ENCODE peak calls at places on chromosomes 3 and 15, in seven cellular contexts. One of them, this sample, is unnamed.

GRCh38 chr3:72306800-72307341 is 521.9 kb upstream of the PROK2 start:
- DNase-seq in A549: no peak
- DNase-seq in neuronal stem cell: no peak
- DNase-seq in lung: no peak
- DNase-seq in GM06990: no peak
- DNase-seq in CD8-positive, alpha-beta memory T cell: no peak
- DNase-seq in heart left ventricle: no peak
- DNase-seq in this sample: peak; percentile 66

GRCh38 chr15:28885630-28886430 is at the start of gene APBA2:
- DNase-seq in A549: peak; percentile 36
- DNase-seq in neuronal stem cell: no peak
- DNase-seq in lung: no peak
- DNase-seq in GM06990: no peak
- DNase-seq in CD8-positive, alpha-beta memory T cell: peak; percentile 48
- DNase-seq in heart left ventricle: no peak
- DNase-seq in this sample: no peak

GRCh38 chr15:57403007-57403406 is 26.7 kb downstream of the CGNL1 start:
- DNase-seq in A549: no peak
- DNase-seq in neuronal stem cell: no peak
- DNase-seq in lung: no peak
- DNase-seq in GM06990: no peak
- DNase-seq in CD8-positive, alpha-beta memory T cell: no peak
- DNase-seq in heart left ventricle: peak; percentile 23
- DNase-seq in this sample: no peak

GRCh38 chr3:185823280-185824044 is 1.4 kb downstream of the IGF2BP2 start:
- DNase-seq in A549: no peak
- DNase-seq in neuronal stem cell: no peak
- DNase-seq in lung: peak; percentile 37
- DNase-seq in GM06990: no peak
- DNase-seq in CD8-positive, alpha-beta memory T cell: no peak
- DNase-seq in heart left ventricle: peak; percentile 22
- DNase-seq in this sample: no peak

GRCh38 chr15:74432968-74433591 is 678 bp downstream of the SEMA7A start:
- DNase-seq in A549: no peak
- DNase-seq in neuronal stem cell: no peak
- DNase-seq in lung: no peak
- DNase-seq in GM06990: no peak
- DNase-seq in CD8-positive, alpha-beta memory T cell: no peak
- DNase-seq in heart left ventricle: no peak
- DNase-seq in this sample: no peak

GRCh38 chr3:78497692-78498091 is 1270.1 kb downstream of the ROBO1 start:
- DNase-seq in A549: no peak
- DNase-seq in neuronal stem cell: no peak
- DNase-seq in lung: no peak
- DNase-seq in GM06990: no peak
- DNase-seq in CD8-positive, alpha-beta memory T cell: no peak
- DNase-seq in heart left ventricle: no peak
- DNase-seq in this sample: no peak

GRCh38 chr3:187567741-187568140 is 102.5 kb downstream of the SST start:
- DNase-seq in A549: no peak
- DNase-seq in neuronal stem cell: no peak
- DNase-seq in lung: no peak
- DNase-seq in GM06990: no peak
- DNase-seq in CD8-positive, alpha-beta memory T cell: no peak
- DNase-seq in heart left ventricle: no peak
- DNase-seq in this sample: no peak

GRCh38 chr3:169026543-169027181 is 636.9 kb downstream of the MECOM start:
- DNase-seq in A549: no peak
- DNase-seq in neuronal stem cell: no peak
- DNase-seq in lung: no peak
- DNase-seq in GM06990: no peak
- DNase-seq in CD8-positive, alpha-beta memory T cell: no peak
- DNase-seq in heart left ventricle: no peak
- DNase-seq in this sample: peak; percentile 88

GRCh38 chr3:52039846-52040245 is 16.5 kb downstream of the DUSP7 start:
- DNase-seq in A549: no peak
- DNase-seq in neuronal stem cell: no peak
- DNase-seq in lung: peak; percentile 87
- DNase-seq in GM06990: no peak
- DNase-seq in CD8-positive, alpha-beta memory T cell: no peak
- DNase-seq in heart left ventricle: peak; percentile 90
- DNase-seq in this sample: no peak

GRCh38 chr3:152185941-152186630 is 82.6 kb upstream of the MBNL1 start:
- DNase-seq in A549: no peak
- DNase-seq in neuronal stem cell: no peak
- DNase-seq in lung: no peak
- DNase-seq in GM06990: no peak
- DNase-seq in CD8-positive, alpha-beta memory T cell: no peak
- DNase-seq in heart left ventricle: no peak
- DNase-seq in this sample: no peak

GRCh38 chr3:101340591-101340990 is 20.2 kb upstream of the IMPG2 start:
- DNase-seq in A549: no peak
- DNase-seq in neuronal stem cell: no peak
- DNase-seq in lung: no peak
- DNase-seq in GM06990: no peak
- DNase-seq in CD8-positive, alpha-beta memory T cell: no peak
- DNase-seq in heart left ventricle: no peak
- DNase-seq in this sample: peak; percentile 3

GRCh38 chr3:79810529-79810928 is 42.7 kb upstream of the ROBO1 start:
- DNase-seq in A549: no peak
- DNase-seq in neuronal stem cell: no peak
- DNase-seq in lung: no peak
- DNase-seq in GM06990: no peak
- DNase-seq in CD8-positive, alpha-beta memory T cell: no peak
- DNase-seq in heart left ventricle: no peak
- DNase-seq in this sample: no peak

GRCh38 chr3:8313591-8314298 is 187.9 kb upstream of the LMCD1 start:
- DNase-seq in A549: no peak
- DNase-seq in neuronal stem cell: no peak
- DNase-seq in lung: no peak
- DNase-seq in GM06990: no peak
- DNase-seq in CD8-positive, alpha-beta memory T cell: no peak
- DNase-seq in heart left ventricle: no peak
- DNase-seq in this sample: no peak

GRCh38 chr3:37622999-37623883 is 238.4 kb upstream of the CTDSPL start:
- DNase-seq in A549: no peak
- DNase-seq in neuronal stem cell: no peak
- DNase-seq in lung: no peak
- DNase-seq in GM06990: no peak
- DNase-seq in CD8-positive, alpha-beta memory T cell: no peak
- DNase-seq in heart left ventricle: no peak
- DNase-seq in this sample: no peak
- H3K4me3 ChIP-seq in A549: no peak overlapping the region
- H3K4me3 ChIP-seq in neuronal stem cell: no peak overlapping the region
- H3K4me3 ChIP-seq in lung: no peak overlapping the region
- H3K4me3 ChIP-seq in GM06990: no peak overlapping the region
- H3K4me3 ChIP-seq in CD8-positive, alpha-beta memory T cell: no peak overlapping the region
- H3K4me3 ChIP-seq in heart left ventricle: peak overlapping the region; percentile 28
- H3K4me3 ChIP-seq in this sample: no peak overlapping the region

GRCh38 chr15:84819291-84819768 is 2.2 kb downstream of the ALPK3 start:
- DNase-seq in A549: no peak
- DNase-seq in neuronal stem cell: no peak
- DNase-seq in lung: no peak
- DNase-seq in GM06990: no peak
- DNase-seq in CD8-positive, alpha-beta memory T cell: no peak
- DNase-seq in heart left ventricle: peak; percentile 71
- DNase-seq in this sample: no peak
- H3K4me3 ChIP-seq in A549: no peak overlapping the region
- H3K4me3 ChIP-seq in neuronal stem cell: no peak overlapping the region
- H3K4me3 ChIP-seq in lung: no peak overlapping the region
- H3K4me3 ChIP-seq in GM06990: no peak overlapping the region
- H3K4me3 ChIP-seq in CD8-positive, alpha-beta memory T cell: no peak overlapping the region
- H3K4me3 ChIP-seq in heart left ventricle: peak overlapping the region; percentile 75
- H3K4me3 ChIP-seq in this sample: no peak overlapping the region

DNA sequence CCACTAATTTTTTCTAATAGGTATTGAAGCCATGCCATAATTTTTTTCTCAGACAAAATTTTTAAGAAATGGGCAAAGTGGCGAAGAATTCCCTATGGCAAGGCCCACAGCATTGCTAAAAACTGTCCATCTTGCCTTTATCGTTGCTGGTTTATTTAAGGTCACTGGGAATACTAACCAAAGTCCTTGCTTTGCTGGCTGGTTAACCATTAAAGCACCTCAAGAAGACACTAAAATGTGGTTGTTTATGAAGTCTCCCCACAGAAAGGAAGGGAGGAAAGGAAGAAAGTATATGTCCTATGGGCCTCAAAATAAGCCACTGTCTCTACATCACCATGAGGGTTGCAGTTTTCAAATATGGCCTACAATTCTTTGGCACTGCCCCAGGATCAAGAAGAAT is 13.3 kb downstream of the SH3BP5 start:
- DNase-seq in A549: no peak
- DNase-seq in neuronal stem cell: no peak
- DNase-seq in lung: no peak
- DNase-seq in GM06990: no peak
- DNase-seq in CD8-positive, alpha-beta memory T cell: no peak
- DNase-seq in heart left ventricle: no peak
- DNase-seq in this sample: no peak
- H3K4me3 ChIP-seq in A549: no peak overlapping the region
- H3K4me3 ChIP-seq in neuronal stem cell: no peak overlapping the region
- H3K4me3 ChIP-seq in lung: no peak overlapping the region
- H3K4me3 ChIP-seq in GM06990: no peak overlapping the region
- H3K4me3 ChIP-seq in CD8-positive, alpha-beta memory T cell: no peak overlapping the region
- H3K4me3 ChIP-seq in heart left ventricle: no peak overlapping the region
- H3K4me3 ChIP-seq in this sample: no peak overlapping the region

GRCh38 chr15:71295242-71296031 is 180.2 kb downstream of the THSD4 start:
- DNase-seq in A549: peak; percentile 97
- DNase-seq in neuronal stem cell: no peak
- DNase-seq in lung: peak; percentile 31
- DNase-seq in GM06990: no peak
- DNase-seq in CD8-positive, alpha-beta memory T cell: no peak
- DNase-seq in heart left ventricle: peak; percentile 15
- DNase-seq in this sample: peak; percentile 99
- H3K4me3 ChIP-seq in A549: no peak overlapping the region
- H3K4me3 ChIP-seq in neuronal stem cell: no peak overlapping the region
- H3K4me3 ChIP-seq in lung: no peak overlapping the region
- H3K4me3 ChIP-seq in GM06990: no peak overlapping the region
- H3K4me3 ChIP-seq in CD8-positive, alpha-beta memory T cell: no peak overlapping the region
- H3K4me3 ChIP-seq in heart left ventricle: no peak overlapping the region
- H3K4me3 ChIP-seq in this sample: no peak overlapping the region

GRCh38 chr3:100104442-100104798 is 9.9 kb downstream of the FILIP1L start:
- DNase-seq in A549: no peak
- DNase-seq in neuronal stem cell: no peak
- DNase-seq in lung: no peak
- DNase-seq in GM06990: no peak
- DNase-seq in CD8-positive, alpha-beta memory T cell: no peak
- DNase-seq in heart left ventricle: no peak
- DNase-seq in this sample: no peak
- H3K4me3 ChIP-seq in A549: no peak overlapping the region
- H3K4me3 ChIP-seq in neuronal stem cell: no peak overlapping the region
- H3K4me3 ChIP-seq in lung: no peak overlapping the region
- H3K4me3 ChIP-seq in GM06990: no peak overlapping the region
- H3K4me3 ChIP-seq in CD8-positive, alpha-beta memory T cell: no peak overlapping the region
- H3K4me3 ChIP-seq in heart left ventricle: no peak overlapping the region
- H3K4me3 ChIP-seq in this sample: no peak overlapping the region

GRCh38 chr3:73419179-73419803 is 205.4 kb downstream of the PDZRN3 start:
- DNase-seq in A549: no peak
- DNase-seq in neuronal stem cell: no peak
- DNase-seq in lung: no peak
- DNase-seq in GM06990: no peak
- DNase-seq in CD8-positive, alpha-beta memory T cell: no peak
- DNase-seq in heart left ventricle: no peak
- DNase-seq in this sample: peak; percentile 41
- H3K4me3 ChIP-seq in A549: no peak overlapping the region
- H3K4me3 ChIP-seq in neuronal stem cell: no peak overlapping the region
- H3K4me3 ChIP-seq in lung: no peak overlapping the region
- H3K4me3 ChIP-seq in GM06990: no peak overlapping the region
- H3K4me3 ChIP-seq in CD8-positive, alpha-beta memory T cell: no peak overlapping the region
- H3K4me3 ChIP-seq in heart left ventricle: no peak overlapping the region
- H3K4me3 ChIP-seq in this sample: no peak overlapping the region

GRCh38 chr15:67067930-67068542 is 2.6 kb downstream of the SMAD3 start:
- DNase-seq in A549: no peak
- DNase-seq in neuronal stem cell: no peak
- DNase-seq in lung: no peak
- DNase-seq in GM06990: no peak
- DNase-seq in CD8-positive, alpha-beta memory T cell: no peak
- DNase-seq in heart left ventricle: no peak
- DNase-seq in this sample: no peak

GRCh38 chr15:67067161-67067853 is 1.9 kb downstream of the SMAD3 start:
- DNase-seq in A549: no peak
- DNase-seq in neuronal stem cell: peak; percentile 48
- DNase-seq in lung: no peak
- DNase-seq in GM06990: no peak
- DNase-seq in CD8-positive, alpha-beta memory T cell: no peak
- DNase-seq in heart left ventricle: no peak
- DNase-seq in this sample: no peak

GRCh38 chr15:67070892-67071664 is 5.7 kb downstream of the SMAD3 start:
- DNase-seq in A549: no peak
- DNase-seq in neuronal stem cell: no peak
- DNase-seq in lung: no peak
- DNase-seq in GM06990: no peak
- DNase-seq in CD8-positive, alpha-beta memory T cell: no peak
- DNase-seq in heart left ventricle: no peak
- DNase-seq in this sample: no peak

GRCh38 chr15:67070150-67070549 is 4.7 kb downstream of the SMAD3 start:
- DNase-seq in A549: no peak
- DNase-seq in neuronal stem cell: no peak
- DNase-seq in lung: no peak
- DNase-seq in GM06990: no peak
- DNase-seq in CD8-positive, alpha-beta memory T cell: no peak
- DNase-seq in heart left ventricle: no peak
- DNase-seq in this sample: no peak

GRCh38 chr15:67068724-67069400 is 3.5 kb downstream of the SMAD3 start:
- DNase-seq in A549: no peak
- DNase-seq in neuronal stem cell: no peak
- DNase-seq in lung: no peak
- DNase-seq in GM06990: no peak
- DNase-seq in CD8-positive, alpha-beta memory T cell: no peak
- DNase-seq in heart left ventricle: no peak
- DNase-seq in this sample: no peak
- H3K4me3 ChIP-seq in A549: peak overlapping the region; percentile 95
- H3K4me3 ChIP-seq in neuronal stem cell: peak overlapping the region; percentile 93
- H3K4me3 ChIP-seq in lung: no peak overlapping the region
- H3K4me3 ChIP-seq in GM06990: peak overlapping the region; percentile 89
- H3K4me3 ChIP-seq in CD8-positive, alpha-beta memory T cell: peak overlapping the region; percentile 93
- H3K4me3 ChIP-seq in heart left ventricle: peak overlapping the region; percentile 85
- H3K4me3 ChIP-seq in this sample: peak overlapping the region; percentile 83

This sample was measured in skeletal muscle cell.